ENCODE peak calls at places on chromosomes 16 and 17, in six cellular contexts. One of them, this sample, is unnamed.

GRCh38 chr16:81738831-81739496 is 40.1 kb upstream of the PLCG2 start:
- DNase-seq in A549: no peak
- DNase-seq in GM23338: no peak
- DNase-seq in K562: peak
- DNase-seq in HCT116: no peak
- DNase-seq in HepG2: no peak
- DNase-seq in this sample: peak

GRCh38 chr17:69593351-69593715 is 178.8 kb downstream of the MAP2K6 start:
- DNase-seq in A549: no peak
- DNase-seq in GM23338: no peak
- DNase-seq in K562: no peak
- DNase-seq in HCT116: no peak
- DNase-seq in HepG2: no peak
- DNase-seq in this sample: no peak

GRCh38 chr17:52064791-52065211 is 93.7 kb downstream of the CA10 start:
- DNase-seq in A549: no peak
- DNase-seq in GM23338: no peak
- DNase-seq in K562: no peak
- DNase-seq in HCT116: no peak
- DNase-seq in HepG2: no peak
- DNase-seq in this sample: no peak

GRCh38 chr16:49003022-49003421 is 278.6 kb downstream of the CBLN1 start:
- DNase-seq in A549: no peak
- DNase-seq in GM23338: no peak
- DNase-seq in K562: no peak
- DNase-seq in HCT116: no peak
- DNase-seq in HepG2: no peak
- DNase-seq in this sample: no peak

GRCh38 chr17:549197-550040 is 165.2 kb downstream of the VPS53 start:
- DNase-seq in A549: no peak
- DNase-seq in GM23338: no peak
- DNase-seq in K562: no peak
- DNase-seq in HCT116: no peak
- DNase-seq in HepG2: no peak
- DNase-seq in this sample: no peak

GRCh38 chr17:1882836-1883235 is 53.0 kb downstream of the RPA1 start:
- DNase-seq in A549: peak
- DNase-seq in GM23338: peak
- DNase-seq in K562: peak
- DNase-seq in HCT116: no peak
- DNase-seq in HepG2: peak
- DNase-seq in this sample: no peak

GRCh38 chr17:48731355-48731754 is 2.8 kb upstream of the HOXB13 start:
- DNase-seq in A549: no peak
- DNase-seq in GM23338: no peak
- DNase-seq in K562: no peak
- DNase-seq in HCT116: no peak
- DNase-seq in HepG2: no peak
- DNase-seq in this sample: no peak

GRCh38 chr16:14302031-14302398 is 230.9 kb downstream of the MRTFB start:
- DNase-seq in A549: peak
- DNase-seq in GM23338: peak
- DNase-seq in K562: peak
- DNase-seq in HCT116: no peak
- DNase-seq in HepG2: peak
- DNase-seq in this sample: no peak

GRCh38 chr16:574021-574760 is 4.4 kb downstream of the PIGQ start:
- DNase-seq in A549: no peak
- DNase-seq in GM23338: no peak
- DNase-seq in K562: no peak
- DNase-seq in HCT116: no peak
- DNase-seq in HepG2: no peak
- DNase-seq in this sample: no peak

GRCh38 chr17:48543854-48544355 is 1.0 kb downstream of the HOXB2 start:
- DNase-seq in A549: no peak
- DNase-seq in GM23338: no peak
- DNase-seq in K562: no peak
- DNase-seq in HCT116: no peak
- DNase-seq in HepG2: no peak
- DNase-seq in this sample: no peak

GRCh38 chr16:87178977-87179376 is 138.2 kb downstream of the C16orf95 start:
- DNase-seq in A549: no peak
- DNase-seq in GM23338: peak
- DNase-seq in K562: no peak
- DNase-seq in HCT116: no peak
- DNase-seq in HepG2: no peak
- DNase-seq in this sample: no peak

GRCh38 chr16:12043953-12044352 is 67.4 kb downstream of the SNX29 start:
- DNase-seq in A549: no peak
- DNase-seq in GM23338: no peak
- DNase-seq in K562: no peak
- DNase-seq in HCT116: no peak
- DNase-seq in HepG2: no peak
- DNase-seq in this sample: no peak

GRCh38 chr17:81682565-81683207 is 911 bp downstream of the ARL16 start:
- DNase-seq in A549: no peak
- DNase-seq in GM23338: no peak
- DNase-seq in K562: no peak
- DNase-seq in HCT116: no peak
- DNase-seq in HepG2: no peak
- DNase-seq in this sample: no peak

GRCh38 chr16:70337814-70338213 is 8.9 kb upstream of the DDX19A start:
- DNase-seq in A549: no peak
- DNase-seq in GM23338: no peak
- DNase-seq in K562: no peak
- DNase-seq in HCT116: no peak
- DNase-seq in HepG2: no peak
- DNase-seq in this sample: no peak

GRCh38 chr17:43169561-43170139 is 1.4 kb upstream of the NBR1 start:
- DNase-seq in A549: peak
- DNase-seq in GM23338: peak
- DNase-seq in K562: peak
- DNase-seq in HCT116: no peak
- DNase-seq in HepG2: peak
- DNase-seq in this sample: peak

GRCh38 chr17:4950757-4951204 is at the start of gene ENO3:
- DNase-seq in A549: no peak
- DNase-seq in GM23338: peak
- DNase-seq in K562: peak
- DNase-seq in HCT116: no peak
- DNase-seq in HepG2: peak
- DNase-seq in this sample: no peak

GRCh38 chr16:57263585-57264351 is 18.7 kb downstream of the ARL2BP start:
- DNase-seq in A549: no peak
- DNase-seq in GM23338: no peak
- DNase-seq in K562: no peak
- DNase-seq in HCT116: no peak
- DNase-seq in HepG2: no peak
- DNase-seq in this sample: no peak

GRCh38 chr16:57266531-57267268 is 17.8 kb downstream of the PLLP start:
- DNase-seq in A549: no peak
- DNase-seq in GM23338: no peak
- DNase-seq in K562: peak
- DNase-seq in HCT116: no peak
- DNase-seq in HepG2: no peak
- DNase-seq in this sample: no peak

GRCh38 chr16:57264381-57264780 is 19.3 kb downstream of the ARL2BP start:
- DNase-seq in A549: no peak
- DNase-seq in GM23338: no peak
- DNase-seq in K562: no peak
- DNase-seq in HCT116: no peak
- DNase-seq in HepG2: no peak
- DNase-seq in this sample: no peak

GRCh38 chr16:57265850-57266530 is 18.5 kb downstream of the PLLP start:
- DNase-seq in A549: no peak
- DNase-seq in GM23338: no peak
- DNase-seq in K562: peak
- DNase-seq in HCT116: no peak
- DNase-seq in HepG2: no peak
- DNase-seq in this sample: no peak

GRCh38 chr16:57264950-57265371 is 19.5 kb downstream of the PLLP start:
- DNase-seq in A549: no peak
- DNase-seq in GM23338: no peak
- DNase-seq in K562: no peak
- DNase-seq in HCT116: no peak
- DNase-seq in HepG2: no peak
- DNase-seq in this sample: no peak
- TF ChIP-seq REST in A549: no peak
- TF ChIP-seq REST in GM23338: no peak
- TF ChIP-seq REST in K562: no peak
- TF ChIP-seq REST in HCT116: no peak
- TF ChIP-seq REST in HepG2: no peak
- TF ChIP-seq REST in this sample: no peak

DNA sequence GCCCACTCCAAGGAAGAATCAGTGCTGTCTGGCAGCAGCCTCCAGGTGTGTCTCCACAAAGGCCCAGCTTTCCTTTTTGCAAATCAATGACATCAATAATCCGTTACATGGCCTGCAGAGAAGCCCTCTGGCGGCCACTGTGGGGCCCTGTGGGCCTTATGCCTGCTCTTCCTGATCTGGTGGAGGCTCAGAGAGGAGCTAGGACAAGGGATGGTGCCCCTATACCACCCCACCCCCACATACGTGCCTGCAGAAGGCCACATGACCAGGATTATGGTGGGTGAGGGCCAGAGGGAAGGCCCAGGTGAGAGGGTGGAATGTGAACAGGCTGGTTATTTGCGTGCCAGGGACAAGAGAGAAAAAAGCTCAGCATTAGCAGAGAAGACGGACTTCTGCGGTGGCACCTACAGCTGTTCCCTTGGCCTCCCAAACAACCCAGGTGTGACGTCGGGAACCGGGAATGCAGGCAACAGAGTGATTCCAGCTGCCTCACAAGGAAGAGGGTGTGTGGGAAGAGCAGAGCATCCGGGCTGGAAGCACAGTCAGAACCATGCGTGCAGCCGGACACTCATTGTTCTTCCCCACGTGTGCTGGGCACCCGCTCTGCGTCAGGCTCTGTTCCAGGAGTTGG is 22.5 kb downstream of the EIF4A3 start:
- DNase-seq in A549: peak
- DNase-seq in GM23338: peak
- DNase-seq in K562: peak
- DNase-seq in HCT116: peak
- DNase-seq in HepG2: peak
- DNase-seq in this sample: no peak
- TF ChIP-seq REST in A549: no peak
- TF ChIP-seq REST in GM23338: no peak
- TF ChIP-seq REST in K562: no peak
- TF ChIP-seq REST in HCT116: no peak
- TF ChIP-seq REST in HepG2: no peak
- TF ChIP-seq REST in this sample: no peak

GRCh38 chr17:45308016-45308365 is 8.8 kb downstream of the MAP3K14 start:
- DNase-seq in A549: no peak
- DNase-seq in GM23338: no peak
- DNase-seq in K562: no peak
- DNase-seq in HCT116: no peak
- DNase-seq in HepG2: no peak
- DNase-seq in this sample: no peak

GRCh38 chr17:45308840-45309239 is 8.0 kb downstream of the MAP3K14 start:
- DNase-seq in A549: no peak
- DNase-seq in GM23338: no peak
- DNase-seq in K562: no peak
- DNase-seq in HCT116: no peak
- DNase-seq in HepG2: no peak
- DNase-seq in this sample: no peak

GRCh38 chr17:45306623-45307022 is 10.2 kb downstream of the MAP3K14 start:
- DNase-seq in A549: no peak
- DNase-seq in GM23338: peak
- DNase-seq in K562: no peak
- DNase-seq in HCT116: no peak
- DNase-seq in HepG2: no peak
- DNase-seq in this sample: no peak

GRCh38 chr17:45306094-45306493 is 10.7 kb downstream of the MAP3K14 start:
- DNase-seq in A549: no peak
- DNase-seq in GM23338: no peak
- DNase-seq in K562: no peak
- DNase-seq in HCT116: no peak
- DNase-seq in HepG2: no peak
- DNase-seq in this sample: no peak

DNA sequence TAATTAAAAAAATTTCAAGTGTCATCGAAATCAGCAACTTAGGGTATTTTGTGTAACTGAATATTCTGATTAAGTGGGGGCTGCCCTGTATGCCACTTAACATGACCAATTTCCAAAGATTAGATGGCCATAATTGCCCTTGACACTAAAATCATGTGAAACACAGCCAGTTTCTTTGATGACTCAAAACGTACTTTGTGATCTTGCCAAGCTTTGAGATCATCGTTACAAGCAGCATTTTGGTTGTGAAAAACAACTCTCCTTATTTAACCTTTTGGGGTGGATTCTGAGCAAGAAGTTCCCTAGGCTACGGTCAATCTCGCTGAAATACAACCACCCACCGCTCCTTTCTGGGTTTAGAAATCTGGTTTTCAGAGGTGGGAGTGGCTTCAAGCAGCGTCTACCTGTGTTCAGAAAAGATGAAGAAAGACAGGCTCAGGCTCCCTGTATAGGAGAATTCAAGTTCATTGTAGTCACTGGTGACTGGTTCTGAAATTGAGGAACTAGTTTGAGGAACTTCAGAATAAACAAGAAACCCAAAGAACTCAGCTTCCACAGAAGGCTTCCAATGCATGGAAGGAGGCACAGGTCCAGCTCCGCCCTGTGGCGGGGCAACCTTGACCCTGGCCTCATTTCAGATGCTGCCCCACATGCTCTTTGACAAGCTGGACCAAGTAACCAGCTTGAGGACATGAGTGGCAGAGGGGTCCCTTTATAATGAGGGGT is 9.4 kb downstream of the MAP3K14 start:
- DNase-seq in A549: peak
- DNase-seq in GM23338: no peak
- DNase-seq in K562: no peak
- DNase-seq in HCT116: no peak
- DNase-seq in HepG2: no peak
- DNase-seq in this sample: peak
- TF ChIP-seq REST in A549: no peak
- TF ChIP-seq REST in GM23338: no peak
- TF ChIP-seq REST in K562: no peak
- TF ChIP-seq REST in HCT116: no peak
- TF ChIP-seq REST in HepG2: no peak
- TF ChIP-seq REST in this sample: no peak

GRCh38 chr17:33225994-33226393 is 67.1 kb downstream of the ASIC2 start:
- DNase-seq in A549: no peak
- DNase-seq in GM23338: no peak
- DNase-seq in K562: no peak
- DNase-seq in HCT116: no peak
- DNase-seq in HepG2: no peak
- DNase-seq in this sample: no peak

GRCh38 chr17:33228548-33228947 is 64.5 kb downstream of the ASIC2 start:
- DNase-seq in A549: no peak
- DNase-seq in GM23338: no peak
- DNase-seq in K562: no peak
- DNase-seq in HCT116: no peak
- DNase-seq in HepG2: no peak
- DNase-seq in this sample: no peak

GRCh38 chr17:33227911-33228310 is 65.2 kb downstream of the ASIC2 start:
- DNase-seq in A549: no peak
- DNase-seq in GM23338: no peak
- DNase-seq in K562: no peak
- DNase-seq in HCT116: no peak
- DNase-seq in HepG2: no peak
- DNase-seq in this sample: no peak

GRCh38 chr17:33229028-33229427 is 64.1 kb downstream of the ASIC2 start:
- DNase-seq in A549: no peak
- DNase-seq in GM23338: no peak
- DNase-seq in K562: no peak
- DNase-seq in HCT116: no peak
- DNase-seq in HepG2: no peak
- DNase-seq in this sample: no peak

GRCh38 chr17:33229499-33229898 is 63.6 kb downstream of the ASIC2 start:
- DNase-seq in A549: no peak
- DNase-seq in GM23338: no peak
- DNase-seq in K562: no peak
- DNase-seq in HCT116: no peak
- DNase-seq in HepG2: no peak
- DNase-seq in this sample: no peak
- TF ChIP-seq REST in A549: no peak
- TF ChIP-seq REST in GM23338: no peak
- TF ChIP-seq REST in K562: no peak
- TF ChIP-seq REST in HCT116: no peak
- TF ChIP-seq REST in HepG2: no peak
- TF ChIP-seq REST in this sample: no peak

This sample was measured in HL-60.